ENCODE peak calls at places on chromosomes 16 and 17, in five cellular contexts. V is endodermal cell; P is CD8-positive, alpha-beta T cell; R is Panc1; C is HAP-1. E is an unnamed sample.

GRCh38 chr16:68992521-68992920 is 112.9 kb upstream of the HAS3 start:
- DNase-seq in V (no peak), P (no peak), R (no peak), C (no peak), E (no peak)

GRCh38 chr16:66520406-66521194 is 29.3 kb downstream of the TK2 start:
- DNase-seq in V (peak; percentile 35), P (no peak), R (no peak), C (no peak), E (no peak)

GRCh38 chr16:67741118-67741517 is 22.0 kb upstream of the GFOD2 start:
- DNase-seq in V (no peak), P (no peak), R (no peak), C (no peak), E (no peak)

GRCh38 chr17:53896047-53896446 is 73.3 kb downstream of the KIF2B start:
- DNase-seq in V (no peak), P (no peak), R (no peak), C (no peak), E (no peak)

GRCh38 chr16:20901441-20902112 is 1.0 kb downstream of the LYRM1 start:
- DNase-seq in V (peak; percentile 75), P (no peak), R (no peak), C (no peak), E (no peak)

GRCh38 chr17:6297119-6297518 is 137.8 kb downstream of the AIPL1 start:
- DNase-seq in V (no peak), P (no peak), R (no peak), C (no peak), E (no peak)

GRCh38 chr16:52547001-52547833 is at the start of gene TOX3:
- DNase-seq in V (peak; percentile 81), P (no peak), R (no peak), C (peak; percentile 69), E (no peak)

GRCh38 chr17:933168-934083 is 46.1 kb downstream of the NXN start:
- DNase-seq in V (peak; percentile 94), P (no peak), R (peak; percentile 52), C (no peak), E (no peak)

GRCh38 chr16:82046941-82047340 is 11.9 kb downstream of the HSD17B2 start:
- DNase-seq in V (no peak), P (no peak), R (no peak), C (no peak), E (no peak)

GRCh38 chr17:39922006-39922405 is 3.6 kb upstream of the GSDMB start:
- DNase-seq in V (no peak), P (no peak), R (no peak), C (no peak), E (no peak)

GRCh38 chr17:46193626-46194392 is 580 bp upstream of the KANSL1 start:
- DNase-seq in V (peak; percentile 99), P (peak; percentile 92), R (peak; percentile 47), C (peak; percentile 87), E (peak; percentile 89)

GRCh38 chr16:65634291-65634690 is 512.4 kb upstream of the CDH11 start:
- DNase-seq in V (peak; percentile 47), P (no peak), R (no peak), C (no peak), E (no peak)

GRCh38 chr17:78488867-78489634 is 88.1 kb downstream of the DNAH17 start:
- DNase-seq in V (peak; percentile 70), P (no peak), R (no peak), C (no peak), E (no peak)

GRCh38 chr16:14098081-14098480 is 27.0 kb downstream of the MRTFB start:
- DNase-seq in V (no peak), P (no peak), R (no peak), C (no peak), E (no peak)

GRCh38 chr17:37488009-37488604 is 1.6 kb upstream of the DUSP14 start:
- DNase-seq in V (peak; percentile 58), P (no peak), R (no peak), C (peak; percentile 93), E (no peak)

GRCh38 chr17:40070895-40071719 is 8.3 kb downstream of the THRA start:
- DNase-seq in V (peak; percentile 76), P (no peak), R (no peak), C (no peak), E (no peak)

GRCh38 chr16:72561-73537 is at the start of gene RHBDF1:
- DNase-seq in V (peak; percentile 92), P (no peak), R (no peak), C (peak; percentile 53), E (no peak)

GRCh38 chr17:28953444-28954118 is 2.3 kb upstream of the PHF12 start:
- DNase-seq in V (peak; percentile 99), P (no peak), R (peak; percentile 52), C (peak; percentile 35), E (peak; percentile 93)

GRCh38 chr16:23999663-24000062 is 163.9 kb downstream of the PRKCB start:
- DNase-seq in V (no peak), P (no peak), R (no peak), C (no peak), E (no peak)

DNA sequence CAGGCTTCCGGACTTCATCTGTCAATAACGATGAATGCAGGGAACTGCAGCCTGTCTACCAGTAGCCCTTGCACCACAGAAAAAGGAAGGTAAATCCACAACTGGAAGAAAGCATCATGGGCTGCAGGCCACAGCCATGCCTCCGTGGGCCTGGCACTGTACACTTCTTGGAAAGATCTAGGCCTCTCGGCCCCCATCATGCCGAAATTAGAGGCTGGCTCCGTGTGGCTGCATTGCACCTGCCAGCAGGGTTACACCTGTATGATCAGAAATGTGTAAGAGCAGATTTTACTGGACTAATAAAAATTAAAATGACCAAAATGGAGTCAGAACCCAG is 52.2 kb downstream of the SDK2 start:
- DNase-seq in V (no peak), P (no peak), R (no peak), C (no peak), E (no peak)
- H3K9me3 ChIP-seq in V (no peaks in the 10 kb centered on the region), P (no peaks in the 10 kb centered on the region), R (no peaks in the 10 kb centered on the region), C (no peaks in the 10 kb centered on the region), E (no peaks in the 10 kb centered on the region)

DNA sequence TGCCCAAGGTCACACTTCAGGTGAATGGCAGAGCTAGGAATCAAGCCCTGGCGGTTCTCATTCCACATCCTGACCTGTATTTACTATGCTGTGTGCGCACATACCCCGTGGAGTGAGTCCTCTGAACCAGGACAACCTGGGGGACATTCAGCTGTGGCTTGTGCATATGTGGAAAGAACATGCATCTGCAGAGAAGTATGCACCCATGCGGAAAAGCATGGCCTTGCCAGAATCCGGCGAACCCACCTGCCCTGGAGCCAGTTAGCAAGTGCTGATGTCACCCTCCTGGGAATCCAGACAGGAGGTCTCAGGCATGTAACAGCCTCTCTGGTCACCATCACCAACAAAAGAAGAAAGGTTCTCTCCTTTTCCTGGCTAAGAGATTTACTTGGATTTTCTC is 1.9 kb downstream of the RASL10B start:
- DNase-seq in V (peak; percentile 58), P (no peak), R (no peak), C (no peak), E (no peak)
- H3K9me3 ChIP-seq in V (no peaks in the 10 kb centered on the region), P (no peaks in the 10 kb centered on the region), R (no peaks in the 10 kb centered on the region), C (no peaks in the 10 kb centered on the region), E (no peaks in the 10 kb centered on the region)

DNA sequence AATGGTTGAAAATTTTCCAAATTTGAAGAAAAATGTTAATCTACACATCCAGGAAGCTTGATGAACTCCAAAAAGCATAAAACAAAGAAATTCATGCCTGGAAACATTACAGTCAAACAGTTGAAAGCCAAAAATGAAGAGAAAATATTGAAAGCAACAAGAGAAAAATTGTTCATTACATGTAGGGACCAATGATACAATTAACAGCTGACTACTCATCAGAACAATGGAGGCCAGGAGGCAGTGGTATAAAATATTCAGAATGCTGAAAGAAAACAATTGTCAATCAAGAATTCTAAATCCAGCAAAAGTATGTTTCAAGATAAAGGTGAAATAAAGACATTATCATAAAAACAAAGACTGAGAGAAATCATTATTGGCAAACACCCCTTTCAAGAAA is 21.6 kb downstream of the RCVRN start:
- DNase-seq in V (no peak), P (no peak), R (no peak), C (no peak), E (no peak)
- H3K9me3 ChIP-seq in V (peaks cover 31% of the 10 kb centered on the region), P (no peaks in the 10 kb centered on the region), R (peaks cover 9% of the 10 kb centered on the region), C (no peaks in the 10 kb centered on the region), E (no peaks in the 10 kb centered on the region)

GRCh38 chr17:62981933-62982332 is 15.9 kb downstream of the TANC2 start:
- DNase-seq in V (no peak), P (no peak), R (no peak), C (no peak), E (no peak)
- H3K9me3 ChIP-seq in V (peaks cover 17% of the 10 kb centered on the region), P (no peaks in the 10 kb centered on the region), R (peaks cover 35% of the 10 kb centered on the region), C (peaks cover 3% of the 10 kb centered on the region), E (no peaks in the 10 kb centered on the region)

GRCh38 chr16:3305109-3306068 is at the start of the genes TIGD7 and ZNF75A:
- DNase-seq in V (peak; percentile 95), P (peak; percentile 60), R (peak; percentile 46), C (peak; percentile 77), E (peak; percentile 70)
- H3K9me3 ChIP-seq in V (peaks cover 78% of the 10 kb centered on the region), P (peaks cover 21% of the 10 kb centered on the region), R (peaks cover 61% of the 10 kb centered on the region), C (peaks cover 17% of the 10 kb centered on the region), E (peaks cover 5% of the 10 kb centered on the region)

DNA sequence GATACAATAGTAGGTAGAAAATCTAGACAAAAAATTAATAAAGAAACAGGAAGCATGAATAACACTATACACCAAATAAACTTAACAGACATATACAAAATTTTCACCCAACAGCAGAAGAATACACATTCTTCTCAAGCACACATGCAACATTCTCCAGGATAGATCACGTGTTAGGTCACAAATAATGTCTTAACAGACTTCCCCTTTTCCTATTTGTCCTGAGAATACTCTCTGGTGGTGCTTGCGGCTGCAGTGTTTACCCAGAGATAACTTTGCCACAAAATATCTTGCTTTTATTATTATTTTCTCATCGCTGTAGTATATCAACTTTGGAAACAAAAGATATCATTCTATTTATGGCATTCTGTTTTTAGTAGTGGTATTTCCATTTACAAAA is 40.6 kb upstream of the ZNF267 start:
- DNase-seq in V (no peak), P (no peak), R (no peak), C (no peak), E (no peak)
- H3K9me3 ChIP-seq in V (peaks cover 41% of the 10 kb centered on the region), P (no peaks in the 10 kb centered on the region), R (no peaks in the 10 kb centered on the region), C (no peaks in the 10 kb centered on the region), E (peaks cover 7% of the 10 kb centered on the region)

DNA sequence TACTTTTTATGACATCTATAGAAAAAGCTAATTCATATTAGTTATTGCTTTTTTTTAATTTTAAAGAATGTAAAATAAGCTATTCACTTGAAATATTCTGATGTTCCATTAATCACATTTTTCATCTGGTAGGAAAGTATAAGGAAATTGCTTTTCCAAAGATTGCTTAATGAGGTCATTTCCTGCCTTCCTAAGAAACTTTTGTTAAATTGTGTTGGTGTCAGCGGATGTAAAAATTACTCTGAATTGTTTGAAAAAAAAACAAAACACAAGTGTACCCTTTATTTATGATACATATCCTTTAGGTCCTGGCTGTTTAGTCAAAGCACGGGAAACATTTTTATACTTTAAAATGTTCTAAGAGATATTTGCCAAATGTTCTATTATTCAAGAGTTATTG is 1357.4 kb upstream of the GOT2 start:
- DNase-seq in V (no peak), P (no peak), R (no peak), C (no peak), E (no peak)
- H3K9me3 ChIP-seq in V (peaks cover 21% of the 10 kb centered on the region), P (no peaks in the 10 kb centered on the region), R (no peaks in the 10 kb centered on the region), C (no peaks in the 10 kb centered on the region), E (no peaks in the 10 kb centered on the region)

GRCh38 chr17:22305356-22306071 is 613.2 kb downstream of the KCNJ18 start:
- DNase-seq in V (no peak), P (no peak), R (no peak), C (no peak), E (no peak)
- H3K9me3 ChIP-seq in V (peaks cover 42% of the 10 kb centered on the region), P (no peaks in the 10 kb centered on the region), R (no peaks in the 10 kb centered on the region), C (no peaks in the 10 kb centered on the region), E (peaks cover 14% of the 10 kb centered on the region)

E was measured in iPS DF 6.9.